ENCODE peak calls at places on chromosome X, in eight cellular contexts. K is ovary; B is astrocyte of the spinal cord; X is cardiac fibroblast; H is fibroblast of villous mesenchyme; S is foreskin fibroblast; Q is CD4-positive, alpha-beta memory T cell; D is lower leg skin. W is an unnamed sample.

GRCh38 chrX:96407043-96407442 is 277.6 kb upstream of the DIAPH2 start:
- DNase-seq in S (peak; percentile 42), X (peak; percentile 46), D (peak; percentile 16), K (peak; percentile 55), Q (no peak), H (peak; percentile 47), B (peak; percentile 41), W (peak; percentile 4)

GRCh38 chrX:23765449-23765848 is 17.5 kb upstream of the SAT1 start:
- DNase-seq in B (no peak), H (no peak), K (no peak), Q (no peak), D (no peak), S (no peak), X (no peak), W (no peak)

GRCh38 chrX:39577976-39578962 is 519.5 kb downstream of the BCOR start:
- DNase-seq in Q (peak; percentile 16), S (no peak), H (no peak), K (peak; percentile 40), X (peak; percentile 8), B (no peak), D (no peak), W (no peak)

GRCh38 chrX:40012800-40013682 is 84.7 kb downstream of the BCOR start:
- DNase-seq in H (peak; percentile 82), X (peak; percentile 69), K (peak; percentile 69), S (peak; percentile 49), B (peak; percentile 59), D (peak; percentile 40), Q (peak; percentile 28), W (peak; percentile 51)

GRCh38 chrX:39854772-39855747 is 242.7 kb downstream of the BCOR start:
- DNase-seq in K (no peak), X (no peak), H (no peak), D (no peak), S (no peak), Q (peak; percentile 90), B (no peak), W (no peak)

GRCh38 chrX:45818913-45819312 is 618.2 kb upstream of the DIPK2B start:
- DNase-seq in D (no peak), Q (no peak), X (no peak), B (no peak), H (no peak), K (no peak), S (no peak), W (no peak)

GRCh38 chrX:134803060-134803459 is 144.8 kb upstream of the PLAC1 start:
- DNase-seq in D (no peak), X (no peak), Q (no peak), H (no peak), K (no peak), S (no peak), B (no peak), W (peak; percentile 7)

GRCh38 chrX:18997916-18998315 is 14.0 kb upstream of the PHKA2 start:
- DNase-seq in H (no peak), X (no peak), D (no peak), B (no peak), Q (no peak), K (no peak), S (peak; percentile 23), W (peak; percentile 40)

GRCh38 chrX:15815779-15816452 is 25.6 kb downstream of the ZRSR2 start:
- DNase-seq in H (no peak), S (peak; percentile 2), X (peak; percentile 31), Q (peak; percentile 26), B (no peak), D (no peak), K (no peak), W (peak; percentile 66)

GRCh38 chrX:18543738-18544137 is 118.3 kb downstream of the CDKL5 start:
- DNase-seq in K (no peak), D (no peak), H (no peak), X (no peak), Q (no peak), S (no peak), B (no peak), W (no peak)

GRCh38 chrX:15382809-15383208 is 1.4 kb downstream of the VEGFD start:
- DNase-seq in H (no peak), X (no peak), K (no peak), D (no peak), B (no peak), S (no peak), Q (no peak), W (peak; percentile 29)

GRCh38 chrX:18582910-18583493 is 88.9 kb downstream of the RS1 start:
- DNase-seq in K (no peak), S (peak; percentile 1), H (peak; percentile 12), X (peak; percentile 11), D (no peak), Q (no peak), B (peak; percentile 5), W (no peak)

GRCh38 chrX:134371133-134371532 is 88.8 kb upstream of the HPRT1 start:
- DNase-seq in X (no peak), S (no peak), H (no peak), Q (no peak), D (no peak), K (no peak), B (no peak), W (no peak)

GRCh38 chrX:18931972-18932371 is 51.9 kb downstream of the PHKA2 start:
- DNase-seq in K (no peak), S (peak; percentile 6), B (peak; percentile 21), Q (no peak), X (peak; percentile 41), D (no peak), H (peak; percentile 38), W (peak; percentile 70)

GRCh38 chrX:10288400-10288799 is 131.6 kb downstream of the CLCN4 start:
- DNase-seq in H (peak; percentile 0), D (no peak), Q (no peak), B (peak; percentile 13), X (no peak), K (no peak), S (no peak), W (no peak)

DNA sequence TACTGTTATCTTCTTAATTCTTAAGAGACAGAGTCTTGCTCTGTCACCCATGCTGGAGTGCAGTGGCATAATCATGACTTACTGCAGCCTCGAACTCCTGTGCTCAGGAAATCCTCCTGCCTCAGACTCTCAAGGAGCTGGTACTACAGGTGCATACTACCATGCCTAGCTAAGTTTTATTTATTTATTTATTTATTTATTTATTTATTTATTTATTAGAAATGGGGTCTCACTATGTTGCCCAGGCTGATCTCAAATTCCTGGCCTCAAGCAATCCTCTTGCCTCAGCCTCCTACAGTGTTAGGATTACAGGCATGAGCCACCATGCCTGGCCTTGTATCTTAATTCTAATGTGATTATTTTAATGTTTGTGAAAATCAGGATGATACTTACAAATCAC is 125.6 kb downstream of the THOC2 start:
- DNase-seq in S (no peak), H (no peak), X (no peak), D (no peak), Q (no peak), B (no peak), K (no peak), W (no peak)
- H3K4me3 ChIP-seq in S (no peak overlapping the region), H (no peak overlapping the region), X (no peak overlapping the region), D (no peak overlapping the region), Q (no peak overlapping the region), B (no peak overlapping the region), K (no peak overlapping the region), W (no peak overlapping the region)

GRCh38 chrX:106802063-106802387 is 448 bp upstream of the TBC1D8B start:
- DNase-seq in H (peak; percentile 46), S (peak; percentile 10), X (no peak), D (no peak), K (no peak), Q (no peak), B (no peak), W (peak; percentile 1)
- H3K4me3 ChIP-seq in H (peak overlapping the region; percentile 89), S (peak overlapping the region; percentile 94), X (peak overlapping the region; percentile 61), D (no peak overlapping the region), K (peak overlapping the region; percentile 37), Q (peak overlapping the region; percentile 36), B (peak overlapping the region; percentile 66), W (peak overlapping the region; percentile 65)

DNA sequence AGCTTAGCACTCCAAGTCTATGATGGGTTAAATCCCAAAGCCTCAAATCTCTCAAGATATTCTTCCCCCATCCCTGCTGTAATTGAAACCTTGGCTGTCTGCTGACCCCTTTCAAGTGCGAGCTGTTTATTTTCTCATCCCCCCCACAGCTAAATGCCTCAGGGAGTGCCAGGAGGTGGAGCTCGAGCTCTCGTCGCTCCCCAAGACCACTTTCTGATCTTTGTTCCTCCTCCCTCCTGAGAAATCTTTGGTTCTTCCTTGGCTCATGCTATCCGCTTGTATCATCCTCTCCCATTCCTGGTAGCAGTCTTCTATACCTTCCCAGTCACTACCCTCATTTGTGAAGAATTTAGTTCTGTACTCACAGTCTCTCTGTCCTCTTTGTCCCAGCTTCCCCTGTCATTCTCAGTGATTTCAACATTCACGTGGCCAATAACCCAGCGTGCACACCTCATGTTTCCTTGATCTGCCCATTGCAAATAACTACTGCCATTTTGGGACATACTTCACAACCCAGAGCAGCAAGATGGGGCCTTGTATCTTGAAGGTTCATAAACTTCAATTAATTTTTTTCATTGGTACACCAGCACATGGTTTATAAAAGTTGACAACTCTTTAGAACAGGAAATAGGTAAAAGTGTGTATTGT is 9.2 kb upstream of the SLC25A43 start:
- DNase-seq in H (peak; percentile 6), S (no peak), K (no peak), B (no peak), D (no peak), X (no peak), Q (no peak), W (peak; percentile 26)
- H3K4me3 ChIP-seq in H (peak overlapping the region; percentile 17), S (no peak overlapping the region), K (no peak overlapping the region), B (no peak overlapping the region), D (no peak overlapping the region), X (no peak overlapping the region), Q (no peak overlapping the region), W (no peak overlapping the region)

GRCh38 chrX:13938053-13938765 is 91.5 kb downstream of the GEMIN8 start:
- DNase-seq in B (no peak), H (peak; percentile 11), Q (no peak), K (peak; percentile 19), S (no peak), D (no peak), X (no peak), W (peak; percentile 76)

GRCh38 chrX:13940646-13941045 is 89.0 kb downstream of the GEMIN8 start:
- DNase-seq in H (no peak), S (no peak), B (no peak), D (no peak), X (no peak), Q (no peak), K (no peak), W (no peak)

GRCh38 chrX:13937370-13938052 is 92.2 kb downstream of the GEMIN8 start:
- DNase-seq in D (no peak), H (peak; percentile 70), K (no peak), S (peak; percentile 20), B (peak; percentile 42), X (peak; percentile 45), Q (no peak), W (peak; percentile 37)

GRCh38 chrX:13939741-13940597 is 89.7 kb downstream of the GEMIN8 start:
- DNase-seq in K (no peak), S (no peak), Q (no peak), D (no peak), H (no peak), X (no peak), B (peak; percentile 5), W (peak; percentile 4)

GRCh38 chrX:13938766-13939530 is 90.7 kb downstream of the GEMIN8 start:
- DNase-seq in S (no peak), K (no peak), B (no peak), D (no peak), X (no peak), H (no peak), Q (no peak), W (peak; percentile 57)
- H3K4me3 ChIP-seq in S (no peak overlapping the region), K (peak overlapping the region; percentile 26), B (peak overlapping the region; percentile 28), D (peak overlapping the region; percentile 25), X (peak overlapping the region; percentile 58), H (peak overlapping the region; percentile 30), Q (no peak overlapping the region), W (peak overlapping the region; percentile 78)